ENCODE peak calls at places on chromosomes 5 and 9, in five cellular contexts. One of them, this sample, is unnamed.

GRCh38 chr9:86376016-86376415 is 21.8 kb upstream of the TUT7 start:
- DNase-seq in fibroblast of the aortic adventitia: no peak
- DNase-seq in stimulated activated naive CD4-positive, alpha-beta T cell: no peak
- DNase-seq in NCI-H2081: no peak
- DNase-seq in pancreas: no peak
- DNase-seq in this sample: no peak

GRCh38 chr5:148791696-148792095 is 34.7 kb upstream of the ADRB2 start:
- DNase-seq in fibroblast of the aortic adventitia: no peak
- DNase-seq in stimulated activated naive CD4-positive, alpha-beta T cell: no peak
- DNase-seq in NCI-H2081: no peak
- DNase-seq in pancreas: no peak
- DNase-seq in this sample: no peak

GRCh38 chr9:109115931-109116541 is 3.7 kb downstream of the TMEM245 start:
- DNase-seq in fibroblast of the aortic adventitia: peak; percentile 65
- DNase-seq in stimulated activated naive CD4-positive, alpha-beta T cell: no peak
- DNase-seq in NCI-H2081: no peak
- DNase-seq in pancreas: peak; percentile 54
- DNase-seq in this sample: peak; percentile 34

GRCh38 chr9:4490705-4491620 is 695 bp downstream of the SLC1A1 start:
- DNase-seq in fibroblast of the aortic adventitia: no peak
- DNase-seq in stimulated activated naive CD4-positive, alpha-beta T cell: no peak
- DNase-seq in NCI-H2081: peak; percentile 8
- DNase-seq in pancreas: no peak
- DNase-seq in this sample: peak; percentile 46

GRCh38 chr5:143030349-143030748 is 260.2 kb downstream of the ARHGAP26 start:
- DNase-seq in fibroblast of the aortic adventitia: no peak
- DNase-seq in stimulated activated naive CD4-positive, alpha-beta T cell: no peak
- DNase-seq in NCI-H2081: no peak
- DNase-seq in pancreas: no peak
- DNase-seq in this sample: no peak

GRCh38 chr9:91572044-91572443 is 148.4 kb upstream of the NFIL3 start:
- DNase-seq in fibroblast of the aortic adventitia: peak; percentile 94
- DNase-seq in stimulated activated naive CD4-positive, alpha-beta T cell: no peak
- DNase-seq in NCI-H2081: peak; percentile 38
- DNase-seq in pancreas: no peak
- DNase-seq in this sample: no peak

GRCh38 chr9:14316574-14317304 is 2.8 kb upstream of the NFIB start:
- DNase-seq in fibroblast of the aortic adventitia: peak; percentile 51
- DNase-seq in stimulated activated naive CD4-positive, alpha-beta T cell: no peak
- DNase-seq in NCI-H2081: peak; percentile 60
- DNase-seq in pancreas: no peak
- DNase-seq in this sample: no peak

GRCh38 chr9:69122086-69122390 is 52.0 kb upstream of the TJP2 start:
- DNase-seq in fibroblast of the aortic adventitia: peak; percentile 77
- DNase-seq in stimulated activated naive CD4-positive, alpha-beta T cell: peak; percentile 57
- DNase-seq in NCI-H2081: no peak
- DNase-seq in pancreas: peak; percentile 76
- DNase-seq in this sample: peak; percentile 82

GRCh38 chr5:66291771-66292170 is 147.7 kb downstream of the SREK1 start:
- DNase-seq in fibroblast of the aortic adventitia: no peak
- DNase-seq in stimulated activated naive CD4-positive, alpha-beta T cell: no peak
- DNase-seq in NCI-H2081: no peak
- DNase-seq in pancreas: no peak
- DNase-seq in this sample: no peak

GRCh38 chr5:172541119-172541763 is 86.9 kb upstream of the SH3PXD2B start:
- DNase-seq in fibroblast of the aortic adventitia: no peak
- DNase-seq in stimulated activated naive CD4-positive, alpha-beta T cell: no peak
- DNase-seq in NCI-H2081: no peak
- DNase-seq in pancreas: no peak
- DNase-seq in this sample: no peak

GRCh38 chr9:84945878-84946538 is 276.5 kb downstream of the NTRK2 start:
- DNase-seq in fibroblast of the aortic adventitia: no peak
- DNase-seq in stimulated activated naive CD4-positive, alpha-beta T cell: no peak
- DNase-seq in NCI-H2081: no peak
- DNase-seq in pancreas: no peak
- DNase-seq in this sample: no peak

GRCh38 chr5:156819967-156820581 is 30.0 kb upstream of the PPP1R2B start:
- DNase-seq in fibroblast of the aortic adventitia: no peak
- DNase-seq in stimulated activated naive CD4-positive, alpha-beta T cell: no peak
- DNase-seq in NCI-H2081: no peak
- DNase-seq in pancreas: no peak
- DNase-seq in this sample: no peak

GRCh38 chr9:134597957-134598883 is 43.4 kb upstream of the COL5A1 start:
- DNase-seq in fibroblast of the aortic adventitia: no peak
- DNase-seq in stimulated activated naive CD4-positive, alpha-beta T cell: no peak
- DNase-seq in NCI-H2081: no peak
- DNase-seq in pancreas: no peak
- DNase-seq in this sample: no peak

GRCh38 chr9:128505414-128505765 is 871 bp downstream of the GLE1 start:
- DNase-seq in fibroblast of the aortic adventitia: peak; percentile 56
- DNase-seq in stimulated activated naive CD4-positive, alpha-beta T cell: no peak
- DNase-seq in NCI-H2081: no peak
- DNase-seq in pancreas: no peak
- DNase-seq in this sample: no peak

GRCh38 chr5:7321724-7322123 is 74.2 kb upstream of the ADCY2 start:
- DNase-seq in fibroblast of the aortic adventitia: peak; percentile 97
- DNase-seq in stimulated activated naive CD4-positive, alpha-beta T cell: no peak
- DNase-seq in NCI-H2081: no peak
- DNase-seq in pancreas: no peak
- DNase-seq in this sample: no peak

GRCh38 chr5:40909723-40910122 is 426 bp downstream of the C7 start:
- DNase-seq in fibroblast of the aortic adventitia: peak; percentile 55
- DNase-seq in stimulated activated naive CD4-positive, alpha-beta T cell: no peak
- DNase-seq in NCI-H2081: no peak
- DNase-seq in pancreas: no peak
- DNase-seq in this sample: no peak

GRCh38 chr5:111308951-111309350 is 84.8 kb downstream of the CAMK4 start:
- DNase-seq in fibroblast of the aortic adventitia: no peak
- DNase-seq in stimulated activated naive CD4-positive, alpha-beta T cell: no peak
- DNase-seq in NCI-H2081: no peak
- DNase-seq in pancreas: no peak
- DNase-seq in this sample: no peak

GRCh38 chr5:53397845-53398244 is 82.6 kb upstream of the FST start:
- DNase-seq in fibroblast of the aortic adventitia: peak; percentile 72
- DNase-seq in stimulated activated naive CD4-positive, alpha-beta T cell: no peak
- DNase-seq in NCI-H2081: no peak
- DNase-seq in pancreas: peak; percentile 11
- DNase-seq in this sample: no peak

This sample was measured in right lobe of liver.